ENCODE peak calls at places on chromosomes 13 and 19, in eight cellular contexts. A is tibial nerve; T is A172; M is AG08395; U is progenitor cell of endocrine pancreas; H is GM23338; E is adrenal gland; Y is CD4-positive, alpha-beta T cell. G is an unnamed sample.
A peak's percentile ranks its signal among the peaks of the same experiment; 100 is the strongest.

GRCh38 chr19:8030906-8031305 is 21.7 kb upstream of the CCL25 start:
- DNase-seq in A (no peak), T (no peak), M (no peak), U (no peak), H (no peak), E (no peak), Y (no peak), G (no peak)

GRCh38 chr13:36918246-36919060 is 1.6 kb downstream of the SMAD9 start:
- DNase-seq in A (no peak), T (no peak), M (peak; percentile 24), U (no peak), H (peak; percentile 15), E (no peak), Y (no peak), G (no peak)

GRCh38 chr13:83732755-83733154 is 149.5 kb downstream of the SLITRK1 start:
- DNase-seq in A (no peak), T (no peak), M (no peak), U (no peak), H (no peak), E (no peak), Y (no peak), G (no peak)

GRCh38 chr19:32339988-32340874 is 5.2 kb upstream of the ZNF507 start:
- DNase-seq in A (peak; percentile 39), T (peak; percentile 28), M (peak; percentile 72), U (peak; percentile 38), H (peak; percentile 71), E (peak; percentile 81), Y (peak; percentile 42), G (no peak)

GRCh38 chr19:57671124-57671895 is 2.6 kb downstream of the ZSCAN4 start:
- DNase-seq in A (no peak), T (no peak), M (no peak), U (no peak), H (no peak), E (no peak), Y (no peak), G (no peak)

GRCh38 chr13:45295536-45295935 is 45.4 kb downstream of the TPT1 start:
- DNase-seq in A (peak; percentile 33), T (peak; percentile 47), M (no peak), U (no peak), H (no peak), E (no peak), Y (no peak), G (no peak)

GRCh38 chr19:39631178-39631577 is 24.5 kb upstream of the LGALS16 start:
- DNase-seq in A (no peak), T (no peak), M (no peak), U (no peak), H (peak; percentile 23), E (no peak), Y (no peak), G (no peak)

GRCh38 chr13:20487927-20488326 is 37.7 kb downstream of the CRYL1 start:
- DNase-seq in A (no peak), T (no peak), M (no peak), U (no peak), H (no peak), E (no peak), Y (no peak), G (no peak)

GRCh38 chr13:73842621-73843020 is 291.6 kb downstream of the KLF12 start:
- DNase-seq in A (no peak), T (no peak), M (no peak), U (no peak), H (no peak), E (no peak), Y (no peak), G (no peak)

GRCh38 chr19:57435062-57435978 is at the start of gene ZNF749:
- DNase-seq in A (peak; percentile 97), T (peak; percentile 100), M (peak; percentile 98), U (peak; percentile 95), H (peak; percentile 100), E (peak; percentile 99), Y (peak; percentile 97), G (peak; percentile 94)

GRCh38 chr13:105159794-105160193 is 1375.7 kb downstream of the EFNB2 start:
- DNase-seq in A (no peak), T (no peak), M (no peak), U (no peak), H (no peak), E (no peak), Y (no peak), G (no peak)

GRCh38 chr19:8490873-8491272 is 11.6 kb downstream of the PRAM1 start:
- DNase-seq in A (no peak), T (no peak), M (no peak), U (no peak), H (no peak), E (no peak), Y (no peak), G (no peak)

GRCh38 chr13:43087960-43088580 is 64.7 kb downstream of the DNAJC15 start:
- DNase-seq in A (no peak), T (no peak), M (peak; percentile 55), U (no peak), H (no peak), E (no peak), Y (no peak), G (no peak)

GRCh38 chr19:19109601-19110000 is 28.7 kb downstream of the TMEM161A start:
- DNase-seq in A (no peak), T (no peak), M (no peak), U (no peak), H (no peak), E (no peak), Y (no peak), G (no peak)

GRCh38 chr13:21957833-21958232 is 287.0 kb downstream of the FGF9 start:
- DNase-seq in A (no peak), T (no peak), M (peak; percentile 47), U (no peak), H (no peak), E (no peak), Y (no peak), G (no peak)

GRCh38 chr13:31797154-31797775 is 57.9 kb downstream of the RXFP2 start:
- DNase-seq in A (no peak), T (peak; percentile 55), M (peak; percentile 77), U (no peak), H (peak; percentile 63), E (no peak), Y (no peak), G (no peak)

GRCh38 chr13:35489050-35489449 is 12.6 kb upstream of the MAB21L1 start:
- DNase-seq in A (no peak), T (no peak), M (no peak), U (no peak), H (no peak), E (no peak), Y (no peak), G (no peak)

GRCh38 chr13:21344662-21345176 is 114.4 kb downstream of the ZDHHC20 start:
- DNase-seq in A (no peak), T (no peak), M (no peak), U (no peak), H (no peak), E (no peak), Y (peak; percentile 6), G (no peak)

GRCh38 chr13:88648598-88649373 is 977.6 kb downstream of the SLITRK5 start:
- DNase-seq in A (no peak), T (no peak), M (no peak), U (no peak), H (no peak), E (no peak), Y (no peak), G (no peak)

GRCh38 chr19:56372281-56372680 is 21.1 kb downstream of the ZNF582 start:
- DNase-seq in A (no peak), T (no peak), M (no peak), U (no peak), H (no peak), E (no peak), Y (no peak), G (no peak)

G was measured in T-helper 22 cell.